ENCODE peak calls at places on chromosome 16, in eight cellular contexts. W is brain microvascular endothelial cell; Q is SW 1271; F is GM12865; P is activated effector memory CD4-positive, alpha-beta T cell treated with Interleukin-2 at 50 U/mL for 16 hours; L is stimulated activated CD4-positive, alpha-beta T cell treated with anti-CD3 and anti-CD28 coated beads, Interleukin-2, amount 100 ng/mL, for 48 hours; I is LHCN-M2; C is GM12891. U is an unnamed sample.

GRCh38 chr16:79599256-79599836 is 1.2 kb downstream of the MAF start:
- DNase-seq in W (no peak), Q (no peak), F (no peak), P (peak), L (no peak), I (peak), C (peak), U (no peak)

GRCh38 chr16:80602894-80603293 is 62.1 kb downstream of the DYNLRB2 start:
- DNase-seq in W (no peak), Q (no peak), F (no peak), P (no peak), L (no peak), I (peak), C (no peak), U (no peak)

GRCh38 chr16:49453983-49454382 is 80.4 kb downstream of the C16orf78 start:
- DNase-seq in W (no peak), Q (no peak), F (no peak), P (no peak), L (no peak), I (no peak), C (no peak), U (no peak)

GRCh38 chr16:10265770-10266615 is 83.8 kb upstream of the GRIN2A start:
- DNase-seq in W (no peak), Q (no peak), F (no peak), P (no peak), L (no peak), I (no peak), C (no peak), U (no peak)

GRCh38 chr16:1145383-1146100 is 7.4 kb upstream of the CACNA1H start:
- DNase-seq in W (no peak), Q (no peak), F (no peak), P (no peak), L (no peak), I (no peak), C (no peak), U (no peak)

GRCh38 chr16:71421911-71422310 is 19.9 kb downstream of the TLE7 start:
- DNase-seq in W (peak), Q (peak), F (peak), P (no peak), L (peak), I (peak), C (no peak), U (no peak)

GRCh38 chr16:49622421-49623402 is 233.2 kb downstream of the ZNF423 start:
- DNase-seq in W (no peak), Q (no peak), F (no peak), P (no peak), L (no peak), I (no peak), C (no peak), U (no peak)

GRCh38 chr16:84294196-84295142 is at the start of gene WFDC1:
- DNase-seq in W (no peak), Q (no peak), F (no peak), P (no peak), L (no peak), I (no peak), C (no peak), U (no peak)

GRCh38 chr16:82582971-82583370 is 43.8 kb upstream of the CDH13 start:
- DNase-seq in W (no peak), Q (no peak), F (no peak), P (no peak), L (no peak), I (peak), C (no peak), U (no peak)

GRCh38 chr16:67560827-67561342 is 1.4 kb upstream of the CTCF start:
- DNase-seq in W (no peak), Q (no peak), F (peak), P (no peak), L (no peak), I (no peak), C (no peak), U (no peak)

GRCh38 chr16:2782583-2783351 is 4.6 kb downstream of the PRSS33 start:
- DNase-seq in W (no peak), Q (no peak), F (no peak), P (no peak), L (no peak), I (no peak), C (no peak), U (no peak)

U was measured in LNCaP clone FGC.